ENCODE peak calls at places on chromosomes 1 and 21, in nine cellular contexts. One of them, this sample, is unnamed.

GRCh38 chr1:48776400-48777218 is at the start of gene BEND5:
- DNase-seq in A549: no peak
- DNase-seq in stomach: peak
- DNase-seq in K562: no peak
- DNase-seq in ovary: peak
- DNase-seq in transverse colon: peak
- DNase-seq in esophagus muscularis mucosa: peak
- DNase-seq in suprapubic skin: peak
- DNase-seq in HepG2: no peak
- DNase-seq in this sample: peak

GRCh38 chr1:52707927-52708655 is 9.9 kb upstream of the COA7 start:
- DNase-seq in A549: peak
- DNase-seq in stomach: no peak
- DNase-seq in K562: no peak
- DNase-seq in ovary: no peak
- DNase-seq in transverse colon: no peak
- DNase-seq in esophagus muscularis mucosa: no peak
- DNase-seq in suprapubic skin: no peak
- DNase-seq in HepG2: peak
- DNase-seq in this sample: peak

GRCh38 chr1:12654004-12654567 is 10.2 kb downstream of the AADACL4 start:
- DNase-seq in A549: no peak
- DNase-seq in stomach: no peak
- DNase-seq in K562: no peak
- DNase-seq in ovary: no peak
- DNase-seq in transverse colon: no peak
- DNase-seq in esophagus muscularis mucosa: no peak
- DNase-seq in suprapubic skin: no peak
- DNase-seq in HepG2: no peak
- DNase-seq in this sample: no peak

GRCh38 chr1:75136158-75136815 is 2.1 kb downstream of the LHX8 start:
- DNase-seq in A549: no peak
- DNase-seq in stomach: no peak
- DNase-seq in K562: no peak
- DNase-seq in ovary: no peak
- DNase-seq in transverse colon: no peak
- DNase-seq in esophagus muscularis mucosa: no peak
- DNase-seq in suprapubic skin: no peak
- DNase-seq in HepG2: no peak
- DNase-seq in this sample: peak

GRCh38 chr21:17472592-17473271 is 40.1 kb upstream of the CXADR start:
- DNase-seq in A549: no peak
- DNase-seq in stomach: peak
- DNase-seq in K562: no peak
- DNase-seq in ovary: no peak
- DNase-seq in transverse colon: peak
- DNase-seq in esophagus muscularis mucosa: no peak
- DNase-seq in suprapubic skin: no peak
- DNase-seq in HepG2: peak
- DNase-seq in this sample: no peak

GRCh38 chr1:109239580-109240068 is 9.7 kb upstream of the CELSR2 start:
- DNase-seq in A549: peak
- DNase-seq in stomach: no peak
- DNase-seq in K562: peak
- DNase-seq in ovary: peak
- DNase-seq in transverse colon: no peak
- DNase-seq in esophagus muscularis mucosa: peak
- DNase-seq in suprapubic skin: peak
- DNase-seq in HepG2: peak
- DNase-seq in this sample: peak

GRCh38 chr1:109959974-109960744 is 24.4 kb upstream of the AHCYL1 start:
- DNase-seq in A549: peak
- DNase-seq in stomach: no peak
- DNase-seq in K562: no peak
- DNase-seq in ovary: no peak
- DNase-seq in transverse colon: no peak
- DNase-seq in esophagus muscularis mucosa: no peak
- DNase-seq in suprapubic skin: no peak
- DNase-seq in HepG2: peak
- DNase-seq in this sample: no peak

GRCh38 chr1:113912594-113913311 is 7.6 kb downstream of the DCLRE1B start:
- DNase-seq in A549: no peak
- DNase-seq in stomach: no peak
- DNase-seq in K562: peak
- DNase-seq in ovary: peak
- DNase-seq in transverse colon: no peak
- DNase-seq in esophagus muscularis mucosa: no peak
- DNase-seq in suprapubic skin: no peak
- DNase-seq in HepG2: no peak
- DNase-seq in this sample: no peak

GRCh38 chr1:23343246-23344110 is 606 bp downstream of the HNRNPR start:
- DNase-seq in A549: no peak
- DNase-seq in stomach: peak
- DNase-seq in K562: peak
- DNase-seq in ovary: no peak
- DNase-seq in transverse colon: peak
- DNase-seq in esophagus muscularis mucosa: no peak
- DNase-seq in suprapubic skin: no peak
- DNase-seq in HepG2: peak
- DNase-seq in this sample: peak

GRCh38 chr1:27395441-27396195 is 3.2 kb downstream of the GPR3 start:
- DNase-seq in A549: peak
- DNase-seq in stomach: peak
- DNase-seq in K562: peak
- DNase-seq in ovary: peak
- DNase-seq in transverse colon: peak
- DNase-seq in esophagus muscularis mucosa: no peak
- DNase-seq in suprapubic skin: no peak
- DNase-seq in HepG2: peak
- DNase-seq in this sample: peak

GRCh38 chr1:197838836-197839235 is 63.6 kb upstream of the DENND1B start:
- DNase-seq in A549: peak
- DNase-seq in stomach: no peak
- DNase-seq in K562: no peak
- DNase-seq in ovary: no peak
- DNase-seq in transverse colon: no peak
- DNase-seq in esophagus muscularis mucosa: no peak
- DNase-seq in suprapubic skin: no peak
- DNase-seq in HepG2: no peak
- DNase-seq in this sample: no peak

GRCh38 chr1:203378529-203379271 is 27.8 kb upstream of the FMOD start:
- DNase-seq in A549: no peak
- DNase-seq in stomach: no peak
- DNase-seq in K562: no peak
- DNase-seq in ovary: peak
- DNase-seq in transverse colon: no peak
- DNase-seq in esophagus muscularis mucosa: peak
- DNase-seq in suprapubic skin: no peak
- DNase-seq in HepG2: no peak
- DNase-seq in this sample: no peak

GRCh38 chr1:119027759-119028158 is 39.6 kb upstream of the TBX15 start:
- DNase-seq in A549: no peak
- DNase-seq in stomach: no peak
- DNase-seq in K562: no peak
- DNase-seq in ovary: no peak
- DNase-seq in transverse colon: no peak
- DNase-seq in esophagus muscularis mucosa: no peak
- DNase-seq in suprapubic skin: no peak
- DNase-seq in HepG2: no peak
- DNase-seq in this sample: no peak

GRCh38 chr1:169049258-169049936 is 57.1 kb upstream of the ATP1B1 start:
- DNase-seq in A549: no peak
- DNase-seq in stomach: no peak
- DNase-seq in K562: no peak
- DNase-seq in ovary: no peak
- DNase-seq in transverse colon: no peak
- DNase-seq in esophagus muscularis mucosa: peak
- DNase-seq in suprapubic skin: no peak
- DNase-seq in HepG2: no peak
- DNase-seq in this sample: no peak
- TF ChIP-seq EP300 in A549: no peak
- TF ChIP-seq EP300 in stomach: no peak
- TF ChIP-seq EP300 in K562: no peak
- TF ChIP-seq EP300 in ovary: no peak
- TF ChIP-seq EP300 in transverse colon: no peak
- TF ChIP-seq EP300 in esophagus muscularis mucosa: no peak
- TF ChIP-seq EP300 in suprapubic skin: no peak
- TF ChIP-seq EP300 in HepG2: no peak
- TF ChIP-seq EP300 in this sample: no peak

DNA sequence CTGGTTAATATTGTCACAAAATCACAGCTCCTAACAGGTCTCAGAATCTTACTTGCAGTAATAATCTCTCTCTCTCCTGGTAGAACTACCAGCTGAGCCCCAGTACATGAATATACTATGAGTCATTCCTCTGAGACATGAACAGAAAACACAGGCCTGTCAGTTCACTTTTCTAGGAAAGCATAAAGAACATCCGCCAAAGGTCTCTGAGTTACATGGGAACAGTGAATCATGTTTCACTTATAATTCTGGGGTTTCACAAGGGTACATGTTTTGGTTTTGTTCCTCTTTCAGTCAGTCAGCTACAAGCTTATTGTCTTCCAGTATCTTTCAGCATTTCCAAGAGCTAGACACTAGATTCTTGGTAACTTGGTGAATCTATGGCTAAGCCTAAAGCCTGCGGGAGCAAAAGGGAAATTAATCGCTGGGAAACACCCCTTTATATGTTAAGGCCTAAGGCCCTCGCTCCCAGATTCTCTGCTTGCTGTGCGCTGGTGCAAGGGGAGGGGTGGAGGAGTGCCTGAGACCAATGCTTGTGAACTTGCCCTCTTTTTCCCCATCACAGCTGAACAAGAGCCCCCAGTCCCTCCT is 31.7 kb downstream of the IFNGR2 start:
- DNase-seq in A549: peak
- DNase-seq in stomach: no peak
- DNase-seq in K562: peak
- DNase-seq in ovary: no peak
- DNase-seq in transverse colon: no peak
- DNase-seq in esophagus muscularis mucosa: no peak
- DNase-seq in suprapubic skin: no peak
- DNase-seq in HepG2: no peak
- DNase-seq in this sample: no peak
- H3K27ac ChIP-seq in A549: no peak
- H3K27ac ChIP-seq in stomach: peak
- H3K27ac ChIP-seq in K562: peak
- H3K27ac ChIP-seq in ovary: no peak
- H3K27ac ChIP-seq in transverse colon: peak
- H3K27ac ChIP-seq in esophagus muscularis mucosa: peak
- H3K27ac ChIP-seq in suprapubic skin: peak
- H3K27ac ChIP-seq in HepG2: no peak
- H3K27ac ChIP-seq in this sample: peak

DNA sequence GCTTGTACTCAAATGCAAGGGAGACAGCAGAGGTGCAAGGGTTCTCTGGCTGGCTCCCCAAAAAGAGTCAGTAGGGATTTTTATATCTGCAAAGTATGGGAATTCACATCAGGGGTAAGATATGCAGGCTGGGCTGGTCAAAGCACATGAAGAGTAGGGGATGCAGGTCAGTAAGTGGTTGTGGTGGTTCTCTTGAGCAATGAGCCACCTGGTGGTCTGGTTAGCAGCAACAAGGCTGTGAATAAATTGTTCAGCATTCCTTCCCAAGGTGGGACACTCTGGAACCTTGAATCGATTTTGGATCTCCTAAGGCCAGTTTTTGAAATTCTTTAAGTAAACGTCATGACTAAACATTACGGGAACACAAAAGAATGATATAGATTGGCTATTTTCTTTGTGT is 563.0 kb upstream of the NEGR1 start:
- DNase-seq in A549: no peak
- DNase-seq in stomach: no peak
- DNase-seq in K562: no peak
- DNase-seq in ovary: no peak
- DNase-seq in transverse colon: no peak
- DNase-seq in esophagus muscularis mucosa: no peak
- DNase-seq in suprapubic skin: no peak
- DNase-seq in HepG2: peak
- DNase-seq in this sample: no peak
- TF ChIP-seq EP300 in A549: no peak
- TF ChIP-seq EP300 in stomach: no peak
- TF ChIP-seq EP300 in K562: no peak
- TF ChIP-seq EP300 in ovary: no peak
- TF ChIP-seq EP300 in transverse colon: no peak
- TF ChIP-seq EP300 in esophagus muscularis mucosa: no peak
- TF ChIP-seq EP300 in suprapubic skin: no peak
- TF ChIP-seq EP300 in HepG2: no peak
- TF ChIP-seq EP300 in this sample: no peak

DNA sequence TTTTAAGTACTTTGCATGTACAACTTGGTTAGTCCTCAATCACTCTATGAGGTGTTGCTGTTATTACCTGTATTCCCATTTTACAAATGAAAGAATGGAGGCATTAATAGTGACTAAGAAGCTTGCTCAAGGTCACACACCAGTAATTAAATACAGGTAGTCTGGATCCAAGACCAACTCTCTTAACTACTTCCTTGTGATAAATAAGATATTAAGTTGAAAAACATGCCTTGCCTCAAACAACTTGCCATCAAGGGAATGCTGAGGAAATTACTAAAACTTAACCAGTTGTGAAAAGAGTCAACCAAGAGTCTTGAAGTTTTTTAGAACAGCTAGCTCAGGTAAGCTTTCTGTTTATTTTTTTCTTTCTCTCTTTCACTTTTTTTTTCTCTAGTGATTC is 21.0 kb upstream of the LAMC1 start:
- DNase-seq in A549: no peak
- DNase-seq in stomach: no peak
- DNase-seq in K562: no peak
- DNase-seq in ovary: no peak
- DNase-seq in transverse colon: no peak
- DNase-seq in esophagus muscularis mucosa: no peak
- DNase-seq in suprapubic skin: no peak
- DNase-seq in HepG2: no peak
- DNase-seq in this sample: no peak
- H3K27ac ChIP-seq in A549: no peak
- H3K27ac ChIP-seq in stomach: no peak
- H3K27ac ChIP-seq in K562: no peak
- H3K27ac ChIP-seq in ovary: no peak
- H3K27ac ChIP-seq in transverse colon: no peak
- H3K27ac ChIP-seq in esophagus muscularis mucosa: no peak
- H3K27ac ChIP-seq in suprapubic skin: peak
- H3K27ac ChIP-seq in HepG2: no peak
- H3K27ac ChIP-seq in this sample: no peak

GRCh38 chr1:67304023-67304422 is 3.6 kb upstream of the IL12RB2 start:
- DNase-seq in A549: no peak
- DNase-seq in stomach: no peak
- DNase-seq in K562: no peak
- DNase-seq in ovary: no peak
- DNase-seq in transverse colon: no peak
- DNase-seq in esophagus muscularis mucosa: no peak
- DNase-seq in suprapubic skin: no peak
- DNase-seq in HepG2: no peak
- DNase-seq in this sample: no peak
- TF ChIP-seq EP300 in A549: no peak
- TF ChIP-seq EP300 in stomach: no peak
- TF ChIP-seq EP300 in K562: no peak
- TF ChIP-seq EP300 in ovary: no peak
- TF ChIP-seq EP300 in transverse colon: no peak
- TF ChIP-seq EP300 in esophagus muscularis mucosa: no peak
- TF ChIP-seq EP300 in suprapubic skin: no peak
- TF ChIP-seq EP300 in HepG2: no peak
- TF ChIP-seq EP300 in this sample: no peak

DNA sequence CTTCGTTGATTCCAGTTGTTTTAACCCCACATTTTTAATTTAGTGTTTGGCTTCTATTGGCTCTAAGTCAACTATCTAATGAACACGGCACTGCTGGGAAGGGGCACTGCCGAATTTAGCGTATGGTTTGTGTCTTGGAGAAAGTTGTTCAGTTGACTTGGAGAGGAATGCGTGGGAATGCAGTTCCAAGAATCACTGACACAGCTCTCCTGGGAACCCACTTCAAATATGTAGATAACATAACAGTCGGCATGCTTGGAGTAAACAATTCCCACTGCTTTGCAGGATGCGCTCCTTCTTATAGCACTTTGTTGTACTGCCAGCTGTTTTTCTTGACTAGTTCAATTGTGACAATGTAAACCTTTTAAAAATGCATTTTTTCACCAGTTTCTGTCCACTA is 104.3 kb downstream of the RYR2 start:
- DNase-seq in A549: no peak
- DNase-seq in stomach: no peak
- DNase-seq in K562: no peak
- DNase-seq in ovary: peak
- DNase-seq in transverse colon: no peak
- DNase-seq in esophagus muscularis mucosa: no peak
- DNase-seq in suprapubic skin: no peak
- DNase-seq in HepG2: no peak
- DNase-seq in this sample: no peak
- H3K27ac ChIP-seq in A549: no peak
- H3K27ac ChIP-seq in stomach: peak
- H3K27ac ChIP-seq in K562: no peak
- H3K27ac ChIP-seq in ovary: no peak
- H3K27ac ChIP-seq in transverse colon: peak
- H3K27ac ChIP-seq in esophagus muscularis mucosa: peak
- H3K27ac ChIP-seq in suprapubic skin: no peak
- H3K27ac ChIP-seq in HepG2: no peak
- H3K27ac ChIP-seq in this sample: no peak

This sample was measured in upper lobe of left lung.